ENCODE peak calls at places on chromosomes 5 and 9, in six cellular contexts. O, W, Z, B, H and P are unnamed samples.

GRCh38 chr9:129160712-129161533 is 17.1 kb downstream of the IER5L start:
- DNase-seq in Z (no peak), H (no peak), B (no peak), W (no peak), O (no peak), P (no peak)

GRCh38 chr5:32770444-32770843 is 59.3 kb downstream of the NPR3 start:
- DNase-seq in B (no peak), H (no peak), O (no peak), W (no peak), Z (no peak), P (no peak)

GRCh38 chr5:55231476-55232193 is 1.8 kb downstream of the CCNO start:
- DNase-seq in W (no peak), O (no peak), Z (no peak), B (peak; percentile 40), H (no peak), P (no peak)

GRCh38 chr5:175686396-175686795 is 28.5 kb downstream of the HRH2 start:
- DNase-seq in W (no peak), B (no peak), H (no peak), O (no peak), Z (no peak), P (no peak)

GRCh38 chr5:109326864-109327263 is 82.9 kb downstream of the PJA2 start:
- DNase-seq in H (no peak), W (no peak), B (no peak), O (no peak), Z (no peak), P (no peak)

GRCh38 chr9:137970686-137971476 is 93.3 kb downstream of the CACNA1B start:
- DNase-seq in H (no peak), O (no peak), W (no peak), B (no peak), Z (no peak), P (peak; percentile 53)

GRCh38 chr5:144581044-144581443 is 410.4 kb downstream of the KCTD16 start:
- DNase-seq in W (no peak), Z (no peak), O (no peak), B (no peak), H (no peak), P (no peak)

GRCh38 chr9:134403292-134403681 is 77.0 kb downstream of the RXRA start:
- DNase-seq in H (no peak), B (no peak), W (no peak), Z (no peak), O (no peak), P (no peak)

GRCh38 chr5:139494256-139494655 is 11.7 kb upstream of the STING1 start:
- DNase-seq in Z (no peak), H (no peak), W (no peak), B (no peak), O (no peak), P (no peak)

GRCh38 chr5:59124983-59125960 is 542.4 kb downstream of the RAB3C start:
- DNase-seq in W (peak; percentile 19), H (no peak), O (no peak), B (no peak), Z (no peak), P (no peak)

GRCh38 chr9:123597926-123598556 is 242.0 kb downstream of the CRB2 start:
- DNase-seq in Z (no peak), O (no peak), H (no peak), W (no peak), B (no peak), P (no peak)

GRCh38 chr9:86287013-86287412 is 4.7 kb upstream of the ISCA1 start:
- DNase-seq in W (peak; percentile 34), O (no peak), Z (no peak), H (peak; percentile 8), B (no peak), P (no peak)

GRCh38 chr5:158700231-158700996 is 399.3 kb downstream of the EBF1 start:
- DNase-seq in H (no peak), O (no peak), W (no peak), Z (no peak), B (no peak), P (no peak)

GRCh38 chr5:82347213-82347947 is 69.2 kb upstream of the RPS23 start:
- DNase-seq in W (no peak), Z (no peak), O (no peak), H (no peak), B (no peak), P (peak; percentile 79)

GRCh38 chr5:159290741-159291140 is 27.7 kb downstream of the UBLCP1 start:
- DNase-seq in B (no peak), W (no peak), H (peak; percentile 29), Z (no peak), O (no peak), P (no peak)

GRCh38 chr5:83374547-83374946 is 97.0 kb upstream of the VCAN start:
- DNase-seq in O (no peak), B (no peak), W (no peak), H (no peak), Z (no peak), P (no peak)

GRCh38 chr9:132806723-132807421 is 71.2 kb downstream of the AK8 start:
- DNase-seq in B (no peak), Z (no peak), O (no peak), W (no peak), H (no peak), P (no peak)

GRCh38 chr5:97078958-97079357 is 63.5 kb downstream of the LIX1 start:
- DNase-seq in W (no peak), H (no peak), B (no peak), O (no peak), Z (no peak), P (no peak)

GRCh38 chr5:72501475-72501874 is 5.7 kb downstream of the ZNF366 start:
- DNase-seq in Z (no peak), W (no peak), O (no peak), H (no peak), B (no peak), P (no peak)

GRCh38 chr5:138953370-138954256 is 78.5 kb upstream of the LRRTM2 start:
- DNase-seq in W (no peak), H (no peak), Z (no peak), O (no peak), B (no peak), P (peak; percentile 85)

GRCh38 chr9:106954974-106955850 is 92.2 kb downstream of the ZNF462 start:
- DNase-seq in O (no peak), H (no peak), W (no peak), B (no peak), Z (no peak), P (no peak)

GRCh38 chr5:173328896-173329369 is 719 bp upstream of the STC2 start:
- DNase-seq in B (peak; percentile 4), O (peak; percentile 49), Z (peak; percentile 61), W (peak; percentile 11), H (peak; percentile 29), P (no peak)

GRCh38 chr5:122138356-122138755 is 9.0 kb downstream of the ZNF474 start:
- DNase-seq in Z (no peak), W (no peak), O (no peak), H (no peak), B (no peak), P (no peak)

GRCh38 chr5:121762416-121762815 is 89.3 kb upstream of the FTMT start:
- DNase-seq in Z (no peak), W (no peak), O (no peak), B (no peak), H (no peak), P (no peak)

GRCh38 chr9:13716620-13717019 is 437.1 kb upstream of the MPDZ start:
- DNase-seq in W (no peak), B (no peak), H (no peak), Z (no peak), O (no peak), P (no peak)

GRCh38 chr9:13810510-13810909 is 503.4 kb downstream of the NFIB start:
- DNase-seq in H (no peak), O (no peak), B (no peak), Z (no peak), W (no peak), P (no peak)

GRCh38 chr9:117415584-117415937 is 704 bp upstream of the ASTN2 start:
- DNase-seq in H (no peak), O (no peak), B (no peak), Z (no peak), W (no peak), P (no peak)

GRCh38 chr9:97518166-97518908 is 16.9 kb downstream of the TMOD1 start:
- DNase-seq in B (no peak), H (no peak), Z (no peak), W (no peak), O (no peak), P (no peak)

GRCh38 chr5:72480836-72481235 is 26.4 kb downstream of the ZNF366 start:
- DNase-seq in B (no peak), H (no peak), O (no peak), Z (no peak), W (no peak), P (no peak)